ENCODE peak calls at places on chromosomes 1 and 21, in six cellular contexts. E is PC-3, K is SK-N-SH, H is GM23248, W is MM.1S, V is HCT116. S is an unnamed sample.

GRCh38 chr1:172997941-172998361 is 52.8 kb downstream of the TNFSF18 start:
- DNase-seq in K (no peak), E (peak; percentile 78), W (no peak), H (peak; percentile 54), V (no peak), S (no peak)

GRCh38 chr1:90413519-90413918 is 303.6 kb downstream of the BARHL2 start:
- DNase-seq in E (no peak), V (no peak), W (no peak), H (no peak), K (no peak), S (no peak)

GRCh38 chr1:153509729-153510354 is 25.9 kb downstream of the S100A6 start:
- DNase-seq in W (peak; percentile 71), E (peak; percentile 71), V (no peak), K (peak; percentile 73), H (peak; percentile 40), S (peak; percentile 60)

GRCh38 chr1:89587728-89588127 is 45.2 kb upstream of the LRRC8C start:
- DNase-seq in H (no peak), K (no peak), W (no peak), E (no peak), V (no peak), S (no peak)

GRCh38 chr1:112672842-112673241 is 1.6 kb upstream of the MOV10 start:
- DNase-seq in H (no peak), E (no peak), W (no peak), K (no peak), V (no peak), S (no peak)

GRCh38 chr1:194866153-194866552 is 1679.7 kb upstream of the B3GALT2 start:
- DNase-seq in H (no peak), V (no peak), W (no peak), E (no peak), K (no peak), S (no peak)

GRCh38 chr21:45373991-45374816 is 30.8 kb upstream of the COL18A1 start:
- DNase-seq in W (no peak), V (no peak), E (no peak), H (no peak), K (no peak), S (no peak)

GRCh38 chr1:15799004-15799867 is 8.2 kb downstream of the UQCRHL start:
- DNase-seq in K (no peak), E (peak; percentile 96), V (peak; percentile 83), W (no peak), H (peak; percentile 98), S (no peak)

GRCh38 chr1:200540281-200540680 is 80.3 kb downstream of the KIF14 start:
- DNase-seq in V (no peak), H (no peak), K (no peak), E (no peak), W (no peak), S (no peak)

GRCh38 chr21:44402323-44403105 is 49.1 kb downstream of the TRPM2 start:
- DNase-seq in W (no peak), V (no peak), H (no peak), K (peak; percentile 21), E (no peak), S (no peak)

GRCh38 chr1:180722586-180722985 is 90.8 kb downstream of the XPR1 start:
- DNase-seq in H (no peak), E (no peak), W (no peak), K (no peak), V (no peak), S (no peak)

GRCh38 chr1:39250460-39251240 is 46.2 kb downstream of the MACF1 start:
- DNase-seq in K (no peak), V (no peak), E (peak; percentile 37), W (no peak), H (peak; percentile 71), S (no peak)

GRCh38 chr1:78387872-78388271 is 102.9 kb upstream of the PTGFR start:
- DNase-seq in W (no peak), H (peak; percentile 23), V (no peak), E (no peak), K (no peak), S (no peak)

GRCh38 chr1:18724001-18724411 is 93.4 kb downstream of the PAX7 start:
- DNase-seq in K (peak; percentile 79), E (no peak), W (no peak), V (no peak), H (no peak), S (peak; percentile 33)

GRCh38 chr1:59305188-59305587 is 8.3 kb downstream of the FGGY start:
- DNase-seq in V (no peak), K (no peak), E (no peak), W (no peak), H (peak; percentile 15), S (no peak)

GRCh38 chr1:76620371-76620770 is 246.9 kb upstream of the ST6GALNAC5 start:
- DNase-seq in W (no peak), K (no peak), V (no peak), E (no peak), H (no peak), S (no peak)

GRCh38 chr1:154608522-154609294 is 722 bp upstream of the ADAR start:
- DNase-seq in W (peak; percentile 62), V (no peak), E (peak; percentile 61), K (peak; percentile 77), H (peak; percentile 80), S (peak; percentile 94)

GRCh38 chr1:19384113-19384512 is 72.0 kb downstream of the SLC66A1 start:
- DNase-seq in E (peak; percentile 20), W (no peak), V (no peak), K (peak; percentile 75), H (peak; percentile 67), S (no peak)

GRCh38 chr1:93615201-93616150 is 66.2 kb downstream of the BCAR3 start:
- DNase-seq in E (peak; percentile 47), H (peak; percentile 89), W (no peak), V (no peak), K (no peak), S (no peak)

GRCh38 chr1:89943846-89944781 is 50.8 kb upstream of the ZNF326 start:
- DNase-seq in V (no peak), W (no peak), K (no peak), H (no peak), E (no peak), S (no peak)

GRCh38 chr1:155127105-155127671 is 488 bp upstream of the EFNA1 start:
- DNase-seq in V (no peak), K (peak; percentile 77), W (no peak), E (peak; percentile 86), H (peak; percentile 50), S (peak; percentile 55)

GRCh38 chr1:234925440-234926251 is 203.0 kb downstream of the TOMM20 start:
- DNase-seq in W (peak; percentile 15), E (peak; percentile 96), K (no peak), V (peak; percentile 46), H (peak; percentile 98), S (no peak)

GRCh38 chr1:53532912-53533311 is 73.7 kb downstream of the DMRTB1 start:
- DNase-seq in V (no peak), W (no peak), K (no peak), H (no peak), E (no peak), S (no peak)

GRCh38 chr1:154599658-154600057 is 8.3 kb downstream of the ADAR start:
- DNase-seq in K (no peak), E (no peak), V (no peak), W (no peak), H (peak; percentile 30), S (no peak)

GRCh38 chr1:153616885-153617428 is 832 bp upstream of the S100A14 start:
- DNase-seq in H (peak; percentile 40), K (no peak), W (no peak), V (no peak), E (no peak), S (no peak)

GRCh38 chr1:18635070-18635577 is 4.5 kb downstream of the PAX7 start:
- DNase-seq in H (no peak), V (no peak), W (no peak), K (no peak), E (no peak), S (no peak)

DNA sequence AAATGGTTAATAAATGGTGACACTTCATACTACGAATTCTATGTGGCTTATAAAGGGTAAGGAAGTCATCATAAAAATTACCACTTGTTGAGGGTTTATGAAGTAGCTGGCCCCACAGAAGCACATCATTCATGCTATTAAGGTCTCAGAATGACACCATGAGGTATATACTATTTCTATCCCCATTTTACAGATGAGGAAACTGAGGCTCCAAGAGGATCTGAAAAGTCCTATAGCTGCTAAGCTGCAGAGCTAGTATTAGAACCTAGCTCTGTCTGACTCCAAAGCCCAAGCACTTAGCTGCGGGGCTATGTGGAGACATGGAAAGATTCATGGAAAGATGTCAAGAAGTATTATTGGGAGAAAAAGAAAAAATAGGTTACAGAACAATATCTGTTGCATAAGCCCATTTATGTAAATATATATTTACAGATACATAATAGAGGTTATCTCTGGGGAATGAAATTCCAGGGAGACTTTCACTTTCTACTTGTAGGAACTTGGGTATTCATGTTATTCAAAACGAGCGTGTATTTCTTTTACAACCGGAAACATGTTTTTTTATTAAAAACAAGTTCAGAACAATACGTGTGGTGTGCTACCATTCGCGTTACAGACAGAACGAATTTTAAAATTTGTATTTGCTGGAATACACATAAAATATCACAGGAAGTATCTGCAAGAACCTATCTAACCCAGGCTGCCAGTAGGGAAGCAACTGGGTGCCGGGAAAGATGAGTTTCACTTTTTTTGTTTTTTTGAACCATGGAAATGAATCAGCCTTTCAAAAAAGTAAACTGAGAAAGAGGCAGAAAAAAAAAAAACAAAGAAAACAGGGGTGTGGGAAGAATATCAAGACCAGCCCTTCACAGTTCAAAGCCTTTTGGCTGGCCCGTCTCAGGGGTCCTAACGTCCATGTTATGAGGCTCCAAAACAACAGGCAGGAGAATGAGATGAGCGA is 13.4 kb downstream of the SPOCD1 start:
- DNase-seq in E (no peak), H (peak; percentile 45), K (no peak), V (no peak), W (no peak), S (no peak)
- H3K4me3 ChIP-seq in E (no peak overlapping the region), H (peak overlapping the region; percentile 69), K (no peak overlapping the region), V (no peak overlapping the region), W (no peak overlapping the region), S (no peak overlapping the region)

GRCh38 chr1:61182049-61182448 is 99.7 kb downstream of the NFIA start:
- DNase-seq in E (no peak), W (no peak), K (no peak), V (no peak), H (peak; percentile 78), S (no peak)

GRCh38 chr1:61184714-61185106 is 102.3 kb downstream of the NFIA start:
- DNase-seq in H (no peak), K (no peak), V (no peak), E (no peak), W (no peak), S (no peak)

GRCh38 chr1:61183471-61184034 is 101.2 kb downstream of the NFIA start:
- DNase-seq in V (no peak), W (no peak), H (peak; percentile 34), K (no peak), E (no peak), S (no peak)

GRCh38 chr1:61186753-61187152 is 104.4 kb downstream of the NFIA start:
- DNase-seq in W (no peak), V (no peak), H (peak; percentile 47), K (no peak), E (no peak), S (no peak)

GRCh38 chr1:61184035-61184713 is 101.8 kb downstream of the NFIA start:
- DNase-seq in E (peak; percentile 56), K (peak; percentile 25), H (peak; percentile 92), V (no peak), W (no peak), S (no peak)
- TF ChIP-seq EZH2phosphoT487 in E (no peak), K (no peak), H (no peak), V (no peak), W (no peak), S (no peak)

GRCh38 chr1:156643266-156644092 is 1.6 kb downstream of the BCAN start:
- DNase-seq in H (no peak), W (no peak), E (no peak), V (no peak), K (no peak), S (no peak)
- H3K9ac ChIP-seq in H (no peak overlapping the region), W (no peak overlapping the region), E (no peak overlapping the region), V (no peak overlapping the region), K (no peak overlapping the region), S (no peak overlapping the region)

GRCh38 chr1:63946866-63947491 is 173.2 kb downstream of the ROR1 start:
- DNase-seq in H (peak; percentile 73), K (no peak), V (no peak), W (no peak), E (peak; percentile 17), S (no peak)
- H3K4me3 ChIP-seq in H (peak overlapping the region; percentile 7), K (no peak overlapping the region), V (no peak overlapping the region), W (no peak overlapping the region), E (no peak overlapping the region), S (no peak overlapping the region)

S was measured in neural progenitor cell.